ENCODE peak calls at places on chromosomes 1 and 21, in six cellular contexts. X is IMR-90, I is hepatocyte, D is pancreas, J is GM23248, B is mesendoderm. Z is an unnamed sample.
A peak's percentile ranks its signal among the peaks of the same experiment; 100 is the strongest.

GRCh38 chr1:29974345-29974744 is 738.0 kb downstream of the PTPRU start:
- DNase-seq in X (peak; percentile 88), I (no peak), D (no peak), J (peak; percentile 74), B (peak; percentile 99), Z (no peak)

GRCh38 chr1:86868477-86868876 is 45.4 kb downstream of the SELENOF start:
- DNase-seq in X (peak; percentile 7), I (no peak), D (no peak), J (peak; percentile 46), B (no peak), Z (no peak)

GRCh38 chr1:44907909-44908308 is 64.9 kb upstream of the PTCH2 start:
- DNase-seq in X (no peak), I (no peak), D (no peak), J (no peak), B (no peak), Z (no peak)

GRCh38 chr1:234997201-234998173 is 131.2 kb downstream of the TOMM20 start:
- DNase-seq in X (peak; percentile 99), I (peak; percentile 87), D (peak; percentile 93), J (peak; percentile 99), B (no peak), Z (peak; percentile 94)

GRCh38 chr1:85027242-85027983 is 20.9 kb downstream of the MCOLN3 start:
- DNase-seq in X (peak; percentile 2), I (peak; percentile 15), D (no peak), J (peak; percentile 35), B (peak; percentile 26), Z (no peak)

GRCh38 chr1:215710340-215710971 is 143.4 kb downstream of the KCTD3 start:
- DNase-seq in X (peak; percentile 69), I (peak; percentile 76), D (no peak), J (peak; percentile 80), B (peak; percentile 82), Z (peak; percentile 84)

GRCh38 chr1:241551759-241552638 is 19.8 kb downstream of the KMO start:
- DNase-seq in X (peak; percentile 10), I (no peak), D (no peak), J (no peak), B (no peak), Z (no peak)

GRCh38 chr1:232416026-232416568 is 213.8 kb downstream of the SIPA1L2 start:
- DNase-seq in X (no peak), I (no peak), D (no peak), J (peak; percentile 24), B (no peak), Z (no peak)

GRCh38 chr1:214466759-214467585 is 84.4 kb downstream of the PTPN14 start:
- DNase-seq in X (no peak), I (no peak), D (no peak), J (no peak), B (no peak), Z (no peak)

GRCh38 chr1:157992813-157993178 is 649 bp upstream of the KIRREL1 start:
- DNase-seq in X (no peak), I (no peak), D (no peak), J (no peak), B (peak; percentile 77), Z (no peak)

GRCh38 chr1:16628361-16629111 is 15.2 kb upstream of the NBPF1 start:
- DNase-seq in X (no peak), I (no peak), D (peak; percentile 71), J (no peak), B (no peak), Z (no peak)

GRCh38 chr1:16155537-16156410 is at the start of gene EPHA2:
- DNase-seq in X (peak; percentile 86), I (peak; percentile 96), D (peak; percentile 91), J (peak; percentile 88), B (peak; percentile 98), Z (peak; percentile 96)

GRCh38 chr1:227907439-227908015 is 40.2 kb downstream of the WNT9A start:
- DNase-seq in X (no peak), I (no peak), D (no peak), J (no peak), B (no peak), Z (no peak)

GRCh38 chr1:46991083-46991923 is 32.2 kb upstream of the CYP4X1 start:
- DNase-seq in X (no peak), I (peak; percentile 38), D (no peak), J (peak; percentile 17), B (peak; percentile 79), Z (peak; percentile 26)

GRCh38 chr21:43345746-43346409 is 81.1 kb downstream of the SIK1 start:
- DNase-seq in X (peak; percentile 85), I (peak; percentile 80), D (no peak), J (peak; percentile 79), B (no peak), Z (peak; percentile 38)

GRCh38 chr1:161725888-161726630 is 4.7 kb downstream of the FCRLB start:
- DNase-seq in X (peak; percentile 38), I (peak; percentile 69), D (peak; percentile 76), J (peak; percentile 80), B (peak; percentile 85), Z (peak; percentile 63)

GRCh38 chr21:14493731-14494130 is 52.4 kb downstream of the SAMSN1 start:
- DNase-seq in X (no peak), I (no peak), D (no peak), J (no peak), B (peak; percentile 55), Z (no peak)

GRCh38 chr1:182032251-182032650 is 29.3 kb downstream of the ZNF648 start:
- DNase-seq in X (no peak), I (no peak), D (no peak), J (peak; percentile 20), B (no peak), Z (no peak)

GRCh38 chr1:99363531-99363930 is 99.2 kb downstream of the PLPPR4 start:
- DNase-seq in X (no peak), I (no peak), D (no peak), J (no peak), B (no peak), Z (no peak)

GRCh38 chr1:108049083-108049819 is 84.3 kb upstream of the VAV3 start:
- DNase-seq in X (no peak), I (peak; percentile 25), D (no peak), J (peak; percentile 61), B (peak; percentile 72), Z (peak; percentile 69)

GRCh38 chr1:53766766-53767409 is 27.9 kb upstream of the GLIS1 start:
- DNase-seq in X (peak; percentile 68), I (no peak), D (no peak), J (peak; percentile 86), B (no peak), Z (no peak)

GRCh38 chr1:57839067-57839466 is 415.2 kb upstream of the DAB1 start:
- DNase-seq in X (no peak), I (no peak), D (no peak), J (peak; percentile 13), B (no peak), Z (no peak)

GRCh38 chr1:18667333-18667732 is 36.7 kb downstream of the PAX7 start:
- DNase-seq in X (no peak), I (no peak), D (no peak), J (no peak), B (no peak), Z (no peak)
- H3K4me3 ChIP-seq in X (no peak overlapping the region), I (no peak overlapping the region), D (no peak overlapping the region), J (no peak overlapping the region), B (no peak overlapping the region), Z (no peak overlapping the region)

DNA sequence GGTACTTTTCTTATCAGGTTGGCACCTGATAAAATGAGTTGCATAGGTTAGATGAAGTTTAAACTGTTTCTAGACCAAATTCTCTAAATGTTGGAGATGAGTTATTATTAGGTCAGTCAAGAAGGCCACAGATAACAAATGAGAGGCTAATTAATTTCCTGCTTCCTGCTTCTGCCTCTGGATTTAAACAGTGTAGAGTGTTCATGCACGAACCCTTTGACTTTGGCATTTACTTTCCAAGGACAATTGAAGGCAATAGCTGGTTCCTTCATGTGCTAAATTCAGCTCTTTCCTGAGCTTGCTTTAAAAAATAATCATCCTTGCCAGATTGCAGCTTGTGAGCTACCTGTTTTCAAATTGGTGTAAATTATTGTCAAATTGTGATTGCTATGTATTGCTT is 80.6 kb downstream of the RASAL2 start:
- DNase-seq in X (no peak), I (no peak), D (no peak), J (no peak), B (no peak), Z (no peak)
- H3K27ac ChIP-seq in X (no peak overlapping the region), I (no peak overlapping the region), D (no peak overlapping the region), J (no peak overlapping the region), B (no peak overlapping the region), Z (no peak overlapping the region)

DNA sequence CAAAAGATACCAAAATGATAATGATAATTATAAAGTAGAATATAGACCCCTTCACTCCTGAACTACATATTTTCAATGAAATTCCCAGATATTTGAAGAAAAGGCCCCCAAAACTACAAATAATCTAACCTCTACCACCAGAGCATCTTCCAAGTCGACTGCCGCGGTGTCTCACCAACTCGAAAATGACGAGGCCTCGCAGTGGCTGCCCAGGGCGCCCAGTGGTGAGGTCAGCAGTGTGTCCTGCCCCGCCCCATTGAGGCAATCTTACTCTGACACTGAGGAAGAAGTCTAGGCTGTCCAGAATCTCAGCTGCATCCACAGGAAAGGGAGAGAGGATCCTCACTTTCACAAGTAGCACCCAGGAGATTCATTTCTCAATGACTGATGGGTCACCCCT is 5.2 kb downstream of the DUSP10 start:
- DNase-seq in X (no peak), I (no peak), D (no peak), J (no peak), B (no peak), Z (no peak)
- H3K4me3 ChIP-seq in X (no peak overlapping the region), I (no peak overlapping the region), D (no peak overlapping the region), J (no peak overlapping the region), B (no peak overlapping the region), Z (no peak overlapping the region)

DNA sequence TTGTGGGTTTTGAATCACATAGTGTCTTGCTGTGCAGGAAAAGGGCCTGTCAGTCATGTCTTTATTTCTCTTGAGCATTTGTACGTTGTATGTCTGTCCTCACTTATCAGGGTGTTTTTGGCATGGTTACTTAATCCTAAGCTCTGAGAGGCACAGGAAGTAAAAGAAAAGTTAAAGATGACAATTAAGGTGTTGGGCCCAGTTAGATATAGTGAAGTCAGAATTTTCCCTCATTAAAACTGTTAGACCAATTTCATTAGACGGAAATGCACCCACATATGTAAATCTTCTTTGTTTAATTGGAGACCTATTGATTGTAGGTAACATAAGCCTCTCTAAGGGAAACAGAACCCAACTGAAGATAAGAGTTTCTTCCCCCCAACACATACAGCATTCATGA is 21.9 kb downstream of the NFIA start:
- DNase-seq in X (no peak), I (no peak), D (no peak), J (no peak), B (no peak), Z (no peak)
- H3K27ac ChIP-seq in X (no peak overlapping the region), I (no peak overlapping the region), D (no peak overlapping the region), J (no peak overlapping the region), B (no peak overlapping the region), Z (no peak overlapping the region)